ENCODE peak calls at places on chromosomes 13 and 19, in four cellular contexts. M, T, I and W are unnamed samples. For H3K4me1, the result is how much of the 10 kb centered on the place peaks cover.

GRCh38 chr19:6424190-6424938 is at the start of gene KHSRP:
- DNase-seq in T (no peak), I (no peak), M (peak), W (peak)

GRCh38 chr19:3642296-3642695 is 15.7 kb upstream of the CACTIN start:
- DNase-seq in T (no peak), I (no peak), M (no peak), W (no peak)

GRCh38 chr13:50732712-50733111 is 110.8 kb downstream of the DLEU7 start:
- DNase-seq in M (no peak), I (no peak), T (no peak), W (no peak)

GRCh38 chr19:58356236-58356970 is 3.1 kb upstream of the A1BG start:
- DNase-seq in M (no peak), I (no peak), T (no peak), W (no peak)

GRCh38 chr19:46875234-46875633 is 14.4 kb downstream of the ARHGAP35 start:
- DNase-seq in I (no peak), M (no peak), T (no peak), W (no peak)

GRCh38 chr13:85286081-85286480 is 513.1 kb downstream of the SLITRK6 start:
- DNase-seq in T (no peak), M (no peak), I (no peak), W (no peak)

GRCh38 chr19:10593148-10593547 is 6.0 kb upstream of the AP1M2 start:
- DNase-seq in I (no peak), M (no peak), T (no peak), W (no peak)

GRCh38 chr13:95261956-95262355 is 39.3 kb downstream of the ABCC4 start:
- DNase-seq in M (no peak), I (no peak), T (no peak), W (no peak)

GRCh38 chr13:75566658-75567057 is 17.1 kb downstream of the UCHL3 start:
- DNase-seq in T (no peak), I (no peak), M (no peak), W (no peak)

GRCh38 chr19:16527971-16528521 is 14.2 kb downstream of the CHERP start:
- DNase-seq in T (no peak), I (no peak), M (no peak), W (no peak)

GRCh38 chr19:54156953-54157352 is 2.6 kb downstream of the LENG1 start:
- DNase-seq in T (no peak), M (no peak), I (no peak), W (no peak)

GRCh38 chr19:16778796-16779411 is 50.3 kb upstream of the SIN3B start:
- DNase-seq in T (peak), M (peak), I (peak), W (peak)

GRCh38 chr19:51959791-51960190 is 26.8 kb downstream of the ZNF350 start:
- DNase-seq in I (no peak), T (no peak), M (no peak), W (no peak)

GRCh38 chr13:60258349-60258748 is 94.6 kb upstream of the DIAPH3 start:
- DNase-seq in M (no peak), I (no peak), T (no peak), W (no peak)

GRCh38 chr19:31825134-31826094 is 476.2 kb upstream of the TSHZ3 start:
- DNase-seq in I (no peak), T (no peak), M (no peak), W (no peak)

GRCh38 chr19:48333467-48334384 is 8.4 kb downstream of the EMP3 start:
- DNase-seq in T (peak), I (peak), M (peak), W (peak)

GRCh38 chr19:55621673-55622231 is 2.6 kb downstream of the ZNF784 start:
- DNase-seq in I (no peak), M (peak), T (no peak), W (peak)

GRCh38 chr13:37263881-37264280 is 158.4 kb upstream of the CSNK1A1L start:
- DNase-seq in T (no peak), I (no peak), M (no peak), W (no peak)

GRCh38 chr19:54041969-54042606 is 21.6 kb downstream of the VSTM1 start:
- DNase-seq in T (no peak), I (no peak), M (no peak), W (no peak)

GRCh38 chr19:44641460-44641859 is 2.2 kb upstream of the PVR start:
- DNase-seq in M (no peak), I (no peak), T (no peak), W (no peak)

GRCh38 chr19:42295342-42295741 is 6.6 kb upstream of the PRR19 start:
- DNase-seq in T (no peak), I (no peak), M (no peak), W (no peak)

GRCh38 chr13:112725346-112726017 is 35.6 kb downstream of the ATP11A start:
- DNase-seq in T (peak), M (no peak), I (peak), W (peak)

GRCh38 chr13:91181892-91182291 is 165.6 kb upstream of the MIR17HG start:
- DNase-seq in M (no peak), I (no peak), T (no peak), W (no peak)

GRCh38 chr13:51832471-51833152 is 12.4 kb downstream of the TMEM272 start:
- DNase-seq in M (no peak), T (no peak), I (peak), W (no peak)

GRCh38 chr19:10565028-10565566 is 713 bp downstream of the KRI1 start:
- DNase-seq in T (no peak), I (peak), M (no peak), W (peak)

GRCh38 chr19:7427944-7428343 is 60.9 kb downstream of the PEX11G start:
- DNase-seq in M (no peak), T (no peak), I (no peak), W (no peak)

GRCh38 chr13:102965802-102966201 is 100.4 kb downstream of the SLC10A2 start:
- DNase-seq in I (no peak), M (no peak), T (no peak), W (no peak)

GRCh38 chr13:113152894-113153809 is 5.3 kb upstream of the PROZ start:
- DNase-seq in I (peak), M (peak), T (no peak), W (peak)

GRCh38 chr13:114148521-114148855 is 16.1 kb upstream of the RASA3 start:
- DNase-seq in T (no peak), I (no peak), M (no peak), W (peak)

GRCh38 chr13:52104624-52105023 is 24.2 kb downstream of the NEK5 start:
- DNase-seq in T (no peak), I (no peak), M (no peak), W (no peak)

GRCh38 chr13:111951982-111952565 is 114.9 kb upstream of the SOX1 start:
- DNase-seq in T (no peak), M (no peak), I (no peak), W (peak)

GRCh38 chr19:16315825-16316505 is 8.7 kb upstream of the KLF2 start:
- DNase-seq in I (peak), M (peak), T (no peak), W (no peak)

GRCh38 chr19:31979949-31980670 is 365.3 kb upstream of the ZNF507 start:
- DNase-seq in I (no peak), T (no peak), M (no peak), W (no peak)

GRCh38 chr13:102373221-102373620 is 28.6 kb downstream of the FGF14 start:
- DNase-seq in I (no peak), T (no peak), M (no peak), W (no peak)

DNA sequence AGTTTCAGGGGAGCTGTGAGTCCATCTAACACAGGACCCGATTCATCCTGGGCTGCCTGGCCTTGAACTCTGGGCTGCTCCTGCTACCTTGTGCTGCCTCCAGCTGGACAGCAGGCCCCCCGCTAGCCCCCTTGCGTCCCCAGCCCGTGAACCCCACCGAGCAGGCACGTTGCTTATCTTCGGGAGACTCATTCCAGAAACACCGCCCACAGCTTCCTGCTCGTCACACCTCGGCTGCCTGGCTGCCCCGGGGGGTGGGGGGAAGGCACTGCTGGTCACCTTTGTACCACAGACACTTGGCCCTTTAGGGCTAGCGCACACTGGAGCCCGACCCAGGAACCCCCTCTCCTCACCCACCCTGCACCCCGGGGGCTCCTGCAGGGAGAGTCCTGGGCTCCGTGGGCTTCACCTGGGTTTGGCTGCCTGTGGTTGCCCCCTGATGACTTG is 48.1 kb downstream of the CRTC1 start:
- DNase-seq in T (no peak), M (no peak), I (no peak), W (no peak)
- H3K4me1 ChIP-seq in T (under half), M (under half), I (under half), W (under half)

DNA sequence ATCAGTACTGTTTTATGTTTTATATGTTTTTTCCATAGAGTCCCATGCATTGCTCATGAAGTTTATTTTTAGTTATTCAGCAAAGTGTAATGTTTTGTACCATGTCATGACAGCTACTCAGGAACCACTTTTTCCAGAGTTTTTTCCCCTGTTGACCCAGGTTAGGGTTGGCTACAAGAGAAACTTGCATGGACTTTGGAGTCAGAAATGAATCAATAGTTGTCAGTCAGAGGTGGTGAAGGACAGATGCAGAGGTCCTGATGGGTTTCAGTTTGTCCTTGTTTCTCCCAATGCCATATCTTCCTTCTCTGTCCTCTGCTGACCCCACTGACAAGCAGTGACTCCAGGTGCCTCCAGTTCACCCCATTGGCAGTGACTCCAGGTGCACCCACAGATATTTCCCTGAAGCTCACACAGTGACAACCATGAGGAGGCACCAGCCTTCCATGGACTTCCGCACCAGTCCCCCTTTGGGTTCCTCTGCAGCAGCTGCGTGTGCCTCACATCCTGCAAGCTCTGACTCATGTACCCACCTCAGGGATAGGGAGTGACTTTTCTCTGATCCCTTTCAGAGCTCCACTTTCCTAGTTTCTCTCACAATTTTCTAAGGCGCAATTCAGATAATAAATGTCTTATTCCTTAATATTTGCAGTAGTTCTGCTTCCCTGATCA is 92.1 kb downstream of the AKAP11 start:
- DNase-seq in I (no peak), T (no peak), M (no peak), W (no peak)
- TF ChIP-seq CTCF in I (no peak), T (no peak), M (no peak), W (no peak)

GRCh38 chr19:14544977-14545715 is 15.8 kb downstream of the TECR start:
- DNase-seq in M (peak), T (no peak), I (no peak), W (peak)

GRCh38 chr19:14545716-14546082 is 16.3 kb downstream of the TECR start:
- DNase-seq in I (no peak), T (no peak), M (no peak), W (no peak)

GRCh38 chr19:14540741-14541525 is 11.5 kb downstream of the TECR start:
- DNase-seq in M (no peak), I (no peak), T (no peak), W (no peak)

GRCh38 chr19:14544047-14544446 is 14.7 kb downstream of the TECR start:
- DNase-seq in T (no peak), I (no peak), M (no peak), W (no peak)

DNA sequence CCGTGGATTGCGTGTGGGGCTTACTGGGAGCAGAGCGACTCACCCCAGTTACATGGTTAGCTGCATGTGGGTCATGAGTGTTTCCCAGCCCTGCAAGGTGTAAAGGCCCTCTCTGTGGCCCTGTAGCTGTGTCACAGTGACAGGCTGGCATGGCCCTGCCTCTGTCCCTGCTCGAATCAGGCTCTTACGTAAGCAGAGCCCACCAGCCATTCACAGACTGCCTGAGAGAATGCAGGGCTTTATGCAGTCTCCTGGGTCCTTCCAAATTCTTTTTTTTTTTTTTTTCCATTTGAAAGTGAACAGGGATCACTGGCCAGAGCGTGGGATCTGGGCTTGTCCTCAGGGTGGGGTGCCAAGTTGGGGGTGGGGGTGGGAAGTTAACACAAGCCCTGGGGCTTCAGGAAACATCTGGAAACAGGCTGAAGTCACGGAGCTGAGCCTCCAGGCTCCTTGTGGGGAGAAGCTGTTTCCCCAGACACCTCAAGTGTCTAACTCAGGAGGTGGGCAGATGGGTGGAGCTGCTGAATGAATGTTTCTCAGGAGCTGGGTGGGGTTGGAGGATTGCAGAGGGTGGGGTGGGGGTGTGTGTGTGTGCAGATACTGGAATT is 13.4 kb downstream of the TECR start:
- DNase-seq in I (no peak), T (no peak), M (no peak), W (no peak)
- H3K4me1 ChIP-seq in I (under half), T (under half), M (under half), W (under half)

GRCh38 chr13:70386919-70387318 is 278.7 kb upstream of the KLHL1 start:
- DNase-seq in T (no peak), I (no peak), M (no peak), W (no peak)
- TF ChIP-seq CTCF in T (no peak), I (no peak), M (no peak), W (no peak)

DNA sequence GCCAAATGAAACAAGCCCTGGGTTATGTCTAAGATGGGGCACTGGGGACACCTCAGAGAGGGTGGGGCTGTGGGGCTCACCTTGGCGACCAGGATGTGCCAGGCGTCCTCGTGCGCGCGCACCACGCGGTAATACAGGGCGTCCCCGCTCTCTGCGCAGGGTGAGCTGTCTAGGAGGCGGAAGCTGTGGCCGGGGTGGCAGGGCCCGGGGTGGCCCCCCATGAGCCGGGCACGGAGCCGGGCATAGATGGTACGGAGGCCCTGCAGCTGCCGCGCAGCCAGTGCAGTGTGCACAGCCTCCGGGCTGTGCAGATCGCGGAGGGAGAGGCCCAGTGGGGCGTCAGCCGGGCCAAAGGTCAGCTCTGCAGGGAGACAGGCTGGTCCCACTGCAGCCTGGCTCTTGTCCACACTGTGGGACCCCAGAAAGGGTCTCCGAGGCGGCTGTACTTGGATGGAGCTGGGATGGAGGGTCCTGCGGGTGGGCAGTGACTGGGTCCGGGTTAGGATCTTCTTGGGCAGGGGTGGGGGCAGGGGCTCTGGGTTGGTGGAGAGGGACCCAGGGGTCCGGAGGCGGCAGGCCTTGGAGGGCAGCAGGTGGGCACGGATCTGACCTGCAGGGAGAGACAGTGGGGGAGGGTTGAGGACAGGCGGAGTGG is 3.3 kb downstream of the PEAK3 start:
- DNase-seq in T (no peak), M (no peak), I (no peak), W (no peak)
- H3K4me1 ChIP-seq in T (under half), M (under half), I (under half), W (under half)

DNA sequence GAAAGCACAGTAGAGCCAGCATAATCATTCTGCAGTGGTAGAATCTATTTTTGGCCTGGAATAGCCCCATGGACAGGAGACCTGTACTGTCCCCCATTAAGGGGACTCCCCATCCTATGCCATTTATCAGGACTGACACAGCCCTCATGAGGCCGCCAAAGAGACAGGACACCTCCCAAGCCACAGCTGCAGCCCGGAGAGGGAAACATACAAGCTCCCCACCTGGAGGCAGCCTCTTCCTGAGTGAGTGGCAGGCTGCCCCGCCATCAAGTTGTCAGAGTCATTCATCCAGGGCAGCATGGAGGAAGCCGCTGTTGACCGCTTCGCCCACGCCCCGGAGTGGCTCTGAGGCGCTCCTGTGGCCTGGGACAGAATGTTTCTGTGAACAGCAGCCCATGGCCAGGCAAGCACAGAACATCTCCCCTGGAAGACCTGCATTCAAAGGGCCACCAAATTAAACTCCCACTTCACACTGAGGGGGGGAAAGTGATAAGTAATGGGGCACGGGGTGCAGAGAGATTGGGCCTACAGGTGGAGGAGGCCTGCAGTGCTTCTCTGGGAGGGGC is 111.3 kb downstream of the ZDHHC20 start:
- DNase-seq in I (no peak), T (no peak), M (no peak), W (no peak)
- TF ChIP-seq CTCF in I (no peak), T (no peak), M (no peak), W (no peak)

GRCh38 chr13:20903164-20903475 is 574 bp upstream of the XPO4 start:
- DNase-seq in I (no peak), T (no peak), M (no peak), W (no peak)

GRCh38 chr13:20902438-20903163 is at the start of gene XPO4:
- DNase-seq in I (peak), T (peak), M (peak), W (peak)

GRCh38 chr13:20904908-20905307 is 2.4 kb upstream of the XPO4 start:
- DNase-seq in T (no peak), I (no peak), M (no peak), W (no peak)

GRCh38 chr13:20901668-20902437 is 693 bp downstream of the XPO4 start:
- DNase-seq in M (peak), T (peak), I (no peak), W (peak)
- H3K4me1 ChIP-seq in M (under half), T (under half), I (under half), W (under half)

DNA sequence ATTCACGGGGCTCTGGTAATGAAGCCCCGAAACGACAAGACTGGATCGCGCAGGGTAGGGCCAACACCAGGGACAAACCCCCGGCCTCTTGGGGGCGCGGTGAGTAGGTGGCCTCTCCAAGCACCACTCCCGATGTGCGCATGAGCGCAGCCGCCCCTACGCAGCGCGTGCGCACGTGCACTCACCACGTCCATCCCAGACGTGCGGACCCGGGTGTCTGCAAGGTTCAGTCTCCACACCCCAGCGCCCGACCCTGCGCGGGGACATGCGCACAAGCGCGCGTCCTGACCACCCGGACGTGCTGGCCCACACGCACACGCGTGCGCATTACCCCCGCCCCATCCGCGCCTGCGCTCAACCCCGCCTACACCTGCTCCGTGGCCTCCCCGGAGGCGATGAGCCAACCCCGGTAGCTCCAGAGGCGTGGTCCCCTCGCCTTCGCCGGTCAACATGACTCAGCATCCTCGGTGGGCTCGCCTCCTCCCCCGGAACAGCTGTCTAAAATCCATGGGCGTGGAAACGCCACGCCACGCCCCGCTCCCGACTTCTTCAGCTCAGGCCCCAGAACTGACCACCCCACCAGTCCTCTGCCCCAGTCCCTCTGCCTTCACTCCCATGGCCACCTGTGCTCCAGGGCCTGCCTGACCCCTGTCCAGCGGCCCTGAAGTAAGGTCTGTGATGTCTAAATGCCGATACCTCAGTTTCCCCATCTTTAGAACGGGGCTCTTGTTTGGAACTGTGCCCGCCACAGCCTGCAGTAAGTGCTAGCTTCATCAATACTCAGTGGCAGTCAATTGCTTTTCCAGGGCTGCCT is 5.6 kb upstream of the GPI start:
- DNase-seq in I (peak), T (peak), M (peak), W (peak)
- TF ChIP-seq CTCF in I (peak), T (no peak), M (peak), W (peak)